ENCODE peak calls at places on chromosomes 12 and 14, in five cellular contexts. D, R, L, H and N are unnamed samples.

GRCh38 chr14:24605435-24606190 is 3.9 kb downstream of the GZMH start:
- DNase-seq in D (peak), R (peak), L (peak), H (no peak), N (no peak)

GRCh38 chr14:100618763-100619320 is 31.6 kb upstream of the BEGAIN start:
- DNase-seq in D (no peak), R (no peak), L (peak), H (no peak), N (no peak)

GRCh38 chr12:38601970-38602369 is 285.4 kb downstream of the ALG10B start:
- DNase-seq in D (no peak), R (no peak), L (no peak), H (no peak), N (no peak)

GRCh38 chr12:67982165-67982563 is 7.1 kb upstream of the IFNG-AS1 start:
- DNase-seq in D (no peak), R (no peak), L (no peak), H (no peak), N (no peak)

GRCh38 chr12:32402170-32402569 is 2.8 kb downstream of the FGD4 start:
- DNase-seq in D (no peak), R (no peak), L (no peak), H (no peak), N (no peak)

GRCh38 chr14:94601961-94602391 is 10.2 kb upstream of the SERPINA3 start:
- DNase-seq in D (peak), R (peak), L (peak), H (no peak), N (peak)

GRCh38 chr14:102697125-102697900 is 79.9 kb upstream of the TRAF3 start:
- DNase-seq in D (no peak), R (no peak), L (no peak), H (no peak), N (no peak)

GRCh38 chr14:94040796-94041195 is 14.7 kb downstream of the OTUB2 start:
- DNase-seq in D (no peak), R (no peak), L (no peak), H (no peak), N (no peak)

GRCh38 chr14:68373847-68374582 is 418.9 kb downstream of the ZFP36L1 start:
- DNase-seq in D (no peak), R (no peak), L (no peak), H (no peak), N (no peak)

GRCh38 chr14:94770251-94770749 is 387 bp upstream of the GSC start:
- DNase-seq in D (no peak), R (no peak), L (no peak), H (no peak), N (no peak)

GRCh38 chr12:94100254-94100653 is 48.1 kb upstream of the PLXNC1 start:
- DNase-seq in D (no peak), R (no peak), L (no peak), H (no peak), N (no peak)

GRCh38 chr12:124140889-124141550 is 153.9 kb upstream of the RFLNA start:
- DNase-seq in D (no peak), R (no peak), L (no peak), H (no peak), N (no peak)

GRCh38 chr14:104982548-104983230 is 2.9 kb upstream of the CLBA1 start:
- DNase-seq in D (no peak), R (no peak), L (no peak), H (no peak), N (no peak)

GRCh38 chr12:113271466-113271852 is 50.2 kb downstream of the TPCN1 start:
- DNase-seq in D (no peak), R (no peak), L (no peak), H (no peak), N (no peak)
- H3K27ac ChIP-seq in D (no peak), R (peak), L (peak), H (peak), N (peak)

GRCh38 chr14:67269338-67270060 is 28.3 kb downstream of the PALS1 start:
- DNase-seq in D (no peak), R (no peak), L (no peak), H (no peak), N (no peak)

GRCh38 chr14:67270354-67270753 is 29.1 kb downstream of the PALS1 start:
- DNase-seq in D (no peak), R (no peak), L (no peak), H (no peak), N (no peak)

GRCh38 chr14:67265131-67265530 is 23.9 kb downstream of the PALS1 start:
- DNase-seq in D (no peak), R (no peak), L (no peak), H (no peak), N (no peak)

GRCh38 chr14:67268456-67269115 is 27.4 kb downstream of the PALS1 start:
- DNase-seq in D (no peak), R (no peak), L (no peak), H (no peak), N (no peak)

GRCh38 chr14:67267929-67268328 is 26.7 kb downstream of the PALS1 start:
- DNase-seq in D (no peak), R (no peak), L (no peak), H (no peak), N (no peak)
- H3K4me3 ChIP-seq in D (no peak), R (peak), L (peak), H (no peak), N (no peak)

GRCh38 chr12:27434673-27435565 is 11.6 kb upstream of the SMCO2 start:
- DNase-seq in D (peak), R (no peak), L (no peak), H (no peak), N (no peak)
- TF ChIP-seq CTCF in D (peak), R (peak), L (peak), H (peak), N (peak)

GRCh38 chr12:109302358-109302757 is 6.7 kb downstream of the FOXN4 start:
- DNase-seq in D (peak), R (no peak), L (no peak), H (no peak), N (no peak)

GRCh38 chr12:109299849-109300248 is 9.2 kb downstream of the FOXN4 start:
- DNase-seq in D (no peak), R (no peak), L (no peak), H (no peak), N (no peak)

GRCh38 chr12:109304485-109304884 is 4.6 kb downstream of the FOXN4 start:
- DNase-seq in D (no peak), R (no peak), L (no peak), H (no peak), N (no peak)

GRCh38 chr12:109302770-109303169 is 6.3 kb downstream of the FOXN4 start:
- DNase-seq in D (no peak), R (no peak), L (no peak), H (no peak), N (no peak)

GRCh38 chr12:109301643-109302176 is 7.4 kb downstream of the FOXN4 start:
- DNase-seq in D (no peak), R (no peak), L (no peak), H (no peak), N (no peak)
- H3K27ac ChIP-seq in D (no peak), R (no peak), L (no peak), H (no peak), N (no peak)

GRCh38 chr14:38211258-38211735 is 3.6 kb downstream of the SSTR1 start:
- DNase-seq in D (no peak), R (no peak), L (no peak), H (no peak), N (no peak)
- H3K4me3 ChIP-seq in D (no peak), R (peak), L (peak), H (peak), N (peak)